ENCODE peak calls at places on chromosomes 13 and 19, in five cellular contexts. One of them, this sample, is unnamed.
A peak's percentile ranks its signal among the peaks of the same experiment; 100 is the strongest.

GRCh38 chr19:6378036-6378435 is 2.3 kb upstream of the PSPN start:
- DNase-seq in neural progenitor cell: peak; percentile 27
- DNase-seq in HCT116: no peak
- DNase-seq in IMR-90: peak; percentile 41
- DNase-seq in K562: no peak
- DNase-seq in this sample: no peak

GRCh38 chr13:62088155-62088554 is 672.5 kb upstream of the PCDH20 start:
- DNase-seq in neural progenitor cell: no peak
- DNase-seq in HCT116: no peak
- DNase-seq in IMR-90: no peak
- DNase-seq in K562: no peak
- DNase-seq in this sample: no peak

GRCh38 chr19:18975864-18976263 is 34.8 kb upstream of the HOMER3 start:
- DNase-seq in neural progenitor cell: no peak
- DNase-seq in HCT116: no peak
- DNase-seq in IMR-90: no peak
- DNase-seq in K562: no peak
- DNase-seq in this sample: no peak

GRCh38 chr13:53788286-53788685 is 759.7 kb downstream of the OLFM4 start:
- DNase-seq in neural progenitor cell: no peak
- DNase-seq in HCT116: no peak
- DNase-seq in IMR-90: no peak
- DNase-seq in K562: no peak
- DNase-seq in this sample: no peak

GRCh38 chr19:6564393-6564792 is 26.6 kb downstream of the CD70 start:
- DNase-seq in neural progenitor cell: peak; percentile 15
- DNase-seq in HCT116: no peak
- DNase-seq in IMR-90: no peak
- DNase-seq in K562: peak; percentile 71
- DNase-seq in this sample: no peak

GRCh38 chr13:45875951-45876350 is 24.4 kb upstream of the SIAH3 start:
- DNase-seq in neural progenitor cell: no peak
- DNase-seq in HCT116: peak; percentile 74
- DNase-seq in IMR-90: no peak
- DNase-seq in K562: no peak
- DNase-seq in this sample: peak; percentile 44

GRCh38 chr13:29483211-29483610 is 112.3 kb downstream of the SLC7A1 start:
- DNase-seq in neural progenitor cell: no peak
- DNase-seq in HCT116: no peak
- DNase-seq in IMR-90: no peak
- DNase-seq in K562: no peak
- DNase-seq in this sample: no peak

GRCh38 chr19:36152061-36152885 is at the start of gene COX7A1:
- DNase-seq in neural progenitor cell: no peak
- DNase-seq in HCT116: no peak
- DNase-seq in IMR-90: no peak
- DNase-seq in K562: no peak
- DNase-seq in this sample: no peak

GRCh38 chr13:84358601-84359000 is 476.3 kb upstream of the SLITRK1 start:
- DNase-seq in neural progenitor cell: no peak
- DNase-seq in HCT116: no peak
- DNase-seq in IMR-90: no peak
- DNase-seq in K562: no peak
- DNase-seq in this sample: no peak

GRCh38 chr19:21256722-21257121 is 72.5 kb downstream of the ZNF708 start:
- DNase-seq in neural progenitor cell: peak; percentile 32
- DNase-seq in HCT116: peak; percentile 23
- DNase-seq in IMR-90: peak; percentile 4
- DNase-seq in K562: peak; percentile 12
- DNase-seq in this sample: peak; percentile 3

GRCh38 chr13:75480691-75481175 is 1.2 kb downstream of the TBC1D4 start:
- DNase-seq in neural progenitor cell: peak; percentile 65
- DNase-seq in HCT116: peak; percentile 63
- DNase-seq in IMR-90: peak; percentile 37
- DNase-seq in K562: peak; percentile 15
- DNase-seq in this sample: peak; percentile 88

GRCh38 chr19:13962738-13963602 is 10.7 kb downstream of the DCAF15 start:
- DNase-seq in neural progenitor cell: no peak
- DNase-seq in HCT116: no peak
- DNase-seq in IMR-90: peak; percentile 60
- DNase-seq in K562: no peak
- DNase-seq in this sample: no peak

GRCh38 chr13:39879286-39880035 is 224.0 kb downstream of the COG6 start:
- DNase-seq in neural progenitor cell: no peak
- DNase-seq in HCT116: no peak
- DNase-seq in IMR-90: no peak
- DNase-seq in K562: no peak
- DNase-seq in this sample: no peak

GRCh38 chr19:47725759-47726401 is 12.7 kb downstream of the EHD2 start:
- DNase-seq in neural progenitor cell: no peak
- DNase-seq in HCT116: no peak
- DNase-seq in IMR-90: no peak
- DNase-seq in K562: no peak
- DNase-seq in this sample: no peak

GRCh38 chr13:44618326-44618725 is 42.2 kb upstream of the TSC22D1 start:
- DNase-seq in neural progenitor cell: no peak
- DNase-seq in HCT116: no peak
- DNase-seq in IMR-90: peak; percentile 44
- DNase-seq in K562: no peak
- DNase-seq in this sample: no peak

GRCh38 chr19:13729859-13730258 is 34.5 kb upstream of the MRI1 start:
- DNase-seq in neural progenitor cell: no peak
- DNase-seq in HCT116: no peak
- DNase-seq in IMR-90: peak; percentile 61
- DNase-seq in K562: no peak
- DNase-seq in this sample: no peak

GRCh38 chr13:107835339-107836018 is 379.9 kb downstream of the LIG4 start:
- DNase-seq in neural progenitor cell: no peak
- DNase-seq in HCT116: no peak
- DNase-seq in IMR-90: peak; percentile 88
- DNase-seq in K562: no peak
- DNase-seq in this sample: peak; percentile 99

GRCh38 chr13:113652404-113653263 is 5.4 kb downstream of the ATP4B start:
- DNase-seq in neural progenitor cell: no peak
- DNase-seq in HCT116: no peak
- DNase-seq in IMR-90: no peak
- DNase-seq in K562: no peak
- DNase-seq in this sample: no peak

GRCh38 chr19:47284324-47284899 is 9.7 kb downstream of the INAFM1 start:
- DNase-seq in neural progenitor cell: peak; percentile 61
- DNase-seq in HCT116: no peak
- DNase-seq in IMR-90: peak; percentile 68
- DNase-seq in K562: peak; percentile 34
- DNase-seq in this sample: peak; percentile 41

GRCh38 chr19:6071103-6071485 is 39.2 kb downstream of the RFX2 start:
- DNase-seq in neural progenitor cell: no peak
- DNase-seq in HCT116: no peak
- DNase-seq in IMR-90: peak; percentile 78
- DNase-seq in K562: no peak
- DNase-seq in this sample: no peak

GRCh38 chr19:1039646-1040475 is at the start of gene ABCA7:
- DNase-seq in neural progenitor cell: peak; percentile 99
- DNase-seq in HCT116: peak; percentile 96
- DNase-seq in IMR-90: peak; percentile 96
- DNase-seq in K562: peak; percentile 95
- DNase-seq in this sample: peak; percentile 99

GRCh38 chr19:6087074-6087506 is 23.2 kb downstream of the RFX2 start:
- DNase-seq in neural progenitor cell: peak; percentile 86
- DNase-seq in HCT116: no peak
- DNase-seq in IMR-90: no peak
- DNase-seq in K562: peak; percentile 76
- DNase-seq in this sample: no peak

GRCh38 chr13:94061316-94061715 is 418.2 kb downstream of the DCT start:
- DNase-seq in neural progenitor cell: no peak
- DNase-seq in HCT116: no peak
- DNase-seq in IMR-90: peak; percentile 79
- DNase-seq in K562: no peak
- DNase-seq in this sample: no peak

GRCh38 chr13:24203726-24204295 is 43.3 kb downstream of the SPATA13 start:
- DNase-seq in neural progenitor cell: no peak
- DNase-seq in HCT116: no peak
- DNase-seq in IMR-90: peak; percentile 50
- DNase-seq in K562: no peak
- DNase-seq in this sample: no peak

GRCh38 chr19:3687393-3687773 is 12.9 kb downstream of the PIP5K1C start:
- DNase-seq in neural progenitor cell: no peak
- DNase-seq in HCT116: no peak
- DNase-seq in IMR-90: no peak
- DNase-seq in K562: no peak
- DNase-seq in this sample: no peak

GRCh38 chr19:23799321-23799720 is 40.6 kb upstream of the ZNF681 start:
- DNase-seq in neural progenitor cell: no peak
- DNase-seq in HCT116: no peak
- DNase-seq in IMR-90: no peak
- DNase-seq in K562: no peak
- DNase-seq in this sample: no peak

GRCh38 chr19:4967738-4968461 is 1.0 kb upstream of the KDM4B start:
- DNase-seq in neural progenitor cell: peak; percentile 27
- DNase-seq in HCT116: no peak
- DNase-seq in IMR-90: no peak
- DNase-seq in K562: no peak
- DNase-seq in this sample: no peak

GRCh38 chr19:11832253-11832912 is 16.1 kb upstream of the ZNF439 start:
- DNase-seq in neural progenitor cell: no peak
- DNase-seq in HCT116: no peak
- DNase-seq in IMR-90: no peak
- DNase-seq in K562: no peak
- DNase-seq in this sample: no peak

GRCh38 chr13:40505196-40505595 is 161.2 kb downstream of the FOXO1 start:
- DNase-seq in neural progenitor cell: no peak
- DNase-seq in HCT116: no peak
- DNase-seq in IMR-90: no peak
- DNase-seq in K562: no peak
- DNase-seq in this sample: no peak

GRCh38 chr19:13978721-13979191 is 26.4 kb downstream of the DCAF15 start:
- DNase-seq in neural progenitor cell: no peak
- DNase-seq in HCT116: no peak
- DNase-seq in IMR-90: no peak
- DNase-seq in K562: no peak
- DNase-seq in this sample: no peak

GRCh38 chr19:1825909-1826556 is 14.0 kb upstream of the ATP8B3 start:
- DNase-seq in neural progenitor cell: peak; percentile 89
- DNase-seq in HCT116: no peak
- DNase-seq in IMR-90: peak; percentile 56
- DNase-seq in K562: peak; percentile 91
- DNase-seq in this sample: peak; percentile 52

GRCh38 chr19:48511800-48512503 is at the start of gene LMTK3:
- DNase-seq in neural progenitor cell: peak; percentile 87
- DNase-seq in HCT116: no peak
- DNase-seq in IMR-90: peak; percentile 56
- DNase-seq in K562: peak; percentile 88
- DNase-seq in this sample: no peak

GRCh38 chr19:40366697-40367561 is 18.4 kb downstream of the PLD3 start:
- DNase-seq in neural progenitor cell: peak; percentile 72
- DNase-seq in HCT116: no peak
- DNase-seq in IMR-90: peak; percentile 24
- DNase-seq in K562: peak; percentile 77
- DNase-seq in this sample: no peak
- TF ChIP-seq CTCF in neural progenitor cell: peak; percentile 31
- TF ChIP-seq CTCF in HCT116: no peak
- TF ChIP-seq CTCF in IMR-90: no peak
- TF ChIP-seq CTCF in K562: no peak
- TF ChIP-seq CTCF in this sample: no peak

DNA sequence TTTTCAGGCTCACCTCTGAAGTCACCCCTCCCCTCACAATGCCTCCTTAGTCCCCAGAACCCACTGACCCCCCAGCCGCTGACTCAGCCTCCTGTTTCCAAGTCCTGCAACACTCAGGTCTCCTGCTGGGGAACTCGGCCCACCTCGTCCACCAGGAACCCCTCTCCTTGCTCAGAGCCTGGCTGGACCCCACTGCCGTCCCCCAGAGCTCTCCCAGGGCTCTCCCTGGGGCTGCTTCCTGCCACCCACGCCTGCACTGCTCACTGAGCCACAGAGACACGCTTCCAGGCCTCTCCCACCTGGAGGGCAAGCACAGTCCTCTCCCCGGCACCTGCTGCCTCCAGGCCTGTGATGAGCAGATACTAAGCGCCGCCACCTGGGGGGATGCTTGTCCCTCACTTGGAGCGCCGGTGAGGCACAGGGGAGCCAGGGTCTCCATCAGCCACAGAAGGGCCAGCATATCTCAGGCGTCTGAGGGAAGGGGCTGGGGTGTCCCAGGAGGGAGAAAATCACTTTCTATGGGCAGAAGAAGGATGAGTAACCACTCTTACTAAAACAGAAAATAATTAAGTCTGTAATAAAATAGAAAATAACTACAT is 53.8 kb downstream of the KLF2 start:
- DNase-seq in neural progenitor cell: no peak
- DNase-seq in HCT116: no peak
- DNase-seq in IMR-90: no peak
- DNase-seq in K562: no peak
- DNase-seq in this sample: no peak
- H3K36me3 ChIP-seq in neural progenitor cell: no peaks in the 10 kb centered on the region
- H3K36me3 ChIP-seq in HCT116: no peaks in the 10 kb centered on the region
- H3K36me3 ChIP-seq in IMR-90: peaks cover 17% of the 10 kb centered on the region
- H3K36me3 ChIP-seq in K562: peaks cover 36% of the 10 kb centered on the region
- H3K36me3 ChIP-seq in this sample: peaks cover under 1% of the 10 kb centered on the region

DNA sequence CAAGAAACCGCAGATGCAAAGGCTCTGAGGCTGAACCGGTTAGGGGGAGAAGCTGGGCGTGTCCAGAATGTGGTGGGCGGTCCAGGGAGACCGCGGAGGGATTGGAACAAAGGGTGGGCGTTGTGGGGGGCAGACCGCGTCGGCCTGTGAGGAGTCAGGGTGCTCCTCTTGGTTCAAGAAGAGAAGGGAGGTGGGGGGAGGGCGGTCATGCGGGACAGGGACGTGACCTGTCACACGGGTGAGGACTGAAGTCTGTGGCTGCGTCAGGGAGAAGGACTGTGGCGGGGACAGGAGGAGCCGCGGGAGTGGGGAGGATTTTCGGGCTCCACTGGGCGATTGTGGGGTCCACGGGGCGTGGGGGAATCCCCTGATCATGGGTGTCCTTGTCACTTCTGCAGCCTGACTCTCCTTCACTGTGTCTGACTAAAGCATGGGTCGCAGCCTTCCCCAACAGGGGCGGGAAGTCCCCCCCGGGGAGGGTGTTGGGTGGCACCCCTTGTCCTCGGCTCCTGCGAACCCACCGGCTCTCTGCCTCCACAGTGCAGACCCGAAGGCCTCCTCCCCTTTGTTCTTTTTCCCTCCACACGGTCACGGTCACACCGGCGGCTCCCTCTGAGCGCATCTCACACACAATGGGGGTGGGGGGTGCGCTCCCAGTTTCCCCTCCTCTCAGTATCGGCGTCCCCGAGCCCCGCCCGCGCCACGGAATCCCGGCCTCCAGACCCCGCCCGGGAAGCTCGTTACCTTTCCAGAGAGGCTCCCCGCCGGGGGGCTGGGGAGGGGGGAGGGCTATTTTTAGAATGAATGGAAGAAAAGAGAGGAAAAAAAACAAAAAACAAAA is 16.4 kb upstream of the KCNN1 start:
- DNase-seq in neural progenitor cell: peak; percentile 67
- DNase-seq in HCT116: no peak
- DNase-seq in IMR-90: no peak
- DNase-seq in K562: peak; percentile 29
- DNase-seq in this sample: no peak
- H3K4me2 ChIP-seq in neural progenitor cell: peak overlapping the region; percentile 88
- H3K4me2 ChIP-seq in HCT116: peak overlapping the region; percentile 96
- H3K4me2 ChIP-seq in IMR-90: no peak overlapping the region
- H3K4me2 ChIP-seq in K562: peak overlapping the region; percentile 65
- H3K4me2 ChIP-seq in this sample: peak overlapping the region; percentile 63

GRCh38 chr13:63403726-63404125 is 1988.1 kb upstream of the PCDH20 start:
- DNase-seq in neural progenitor cell: no peak
- DNase-seq in HCT116: no peak
- DNase-seq in IMR-90: no peak
- DNase-seq in K562: no peak
- DNase-seq in this sample: no peak
- TF ChIP-seq CTCF in neural progenitor cell: no peak
- TF ChIP-seq CTCF in HCT116: no peak
- TF ChIP-seq CTCF in IMR-90: no peak
- TF ChIP-seq CTCF in K562: no peak
- TF ChIP-seq CTCF in this sample: no peak